ENCODE peak calls at places on chromosomes 5 and 9, in nine cellular contexts. B, Z, C, F, E, O, H, A and N are unnamed samples.

GRCh38 chr9:34612788-34613390 is 992 bp upstream of the RPP25L start:
- DNase-seq in B (peak; percentile 74), Z (peak; percentile 79), C (peak; percentile 82), F (peak; percentile 59), E (peak; percentile 74), O (peak; percentile 54), H (peak; percentile 90), A (peak; percentile 78), N (peak; percentile 88)

GRCh38 chr9:108103294-108103693 is 613.7 kb upstream of the KLF4 start:
- DNase-seq in B (no peak), Z (no peak), C (no peak), F (no peak), E (no peak), O (peak; percentile 85), H (no peak), A (no peak), N (no peak)

GRCh38 chr5:96302174-96302738 is 130.8 kb downstream of the PCSK1 start:
- DNase-seq in B (no peak), Z (no peak), C (no peak), F (no peak), E (no peak), O (no peak), H (no peak), A (peak; percentile 11), N (no peak)

GRCh38 chr9:98056403-98057094 is at the start of gene NANS:
- DNase-seq in B (peak; percentile 97), Z (peak; percentile 89), C (peak; percentile 89), F (peak; percentile 93), E (peak; percentile 89), O (peak; percentile 95), H (peak; percentile 85), A (peak; percentile 90), N (peak; percentile 99)

GRCh38 chr5:149341846-149342245 is 3.5 kb upstream of the GRPEL2 start:
- DNase-seq in B (no peak), Z (no peak), C (no peak), F (no peak), E (no peak), O (no peak), H (no peak), A (no peak), N (no peak)

GRCh38 chr5:55232985-55233928 is at the start of gene CCNO:
- DNase-seq in B (peak; percentile 71), Z (peak; percentile 88), C (peak; percentile 89), F (peak; percentile 45), E (peak; percentile 84), O (peak; percentile 78), H (peak; percentile 50), A (peak; percentile 5), N (peak; percentile 92)

GRCh38 chr5:151745071-151745705 is 13.2 kb downstream of the ATOX1 start:
- DNase-seq in B (peak; percentile 61), Z (peak; percentile 92), C (no peak), F (no peak), E (peak; percentile 99), O (peak; percentile 90), H (no peak), A (peak; percentile 35), N (peak; percentile 74)

GRCh38 chr9:90095682-90096081 is 490.9 kb downstream of the GADD45G start:
- DNase-seq in B (no peak), Z (no peak), C (peak; percentile 72), F (peak; percentile 96), E (no peak), O (no peak), H (peak; percentile 77), A (peak; percentile 4), N (no peak)

GRCh38 chr5:143033535-143034260 is 263.5 kb downstream of the ARHGAP26 start:
- DNase-seq in B (no peak), Z (no peak), C (no peak), F (no peak), E (peak; percentile 90), O (peak; percentile 98), H (no peak), A (no peak), N (peak; percentile 75)

GRCh38 chr9:115847245-115847644 is 306.3 kb upstream of the PAPPA start:
- DNase-seq in B (no peak), Z (no peak), C (no peak), F (no peak), E (peak; percentile 38), O (peak; percentile 72), H (no peak), A (no peak), N (peak; percentile 57)

GRCh38 chr5:172722309-172722815 is 48.6 kb downstream of the DUSP1 start:
- DNase-seq in B (no peak), Z (no peak), C (no peak), F (no peak), E (no peak), O (no peak), H (no peak), A (no peak), N (no peak)

GRCh38 chr5:57386958-57387357 is 95.7 kb downstream of the ACTBL2 start:
- DNase-seq in B (no peak), Z (no peak), C (no peak), F (no peak), E (no peak), O (peak; percentile 72), H (no peak), A (no peak), N (peak; percentile 52)

GRCh38 chr5:172162348-172162747 is 25.7 kb downstream of the STK10 start:
- DNase-seq in B (no peak), Z (no peak), C (no peak), F (no peak), E (peak; percentile 28), O (peak; percentile 42), H (no peak), A (no peak), N (no peak)

GRCh38 chr9:21803674-21804048 is 1.2 kb downstream of the MTAP start:
- DNase-seq in B (no peak), Z (no peak), C (no peak), F (no peak), E (no peak), O (peak; percentile 57), H (no peak), A (no peak), N (no peak)

GRCh38 chr9:96051423-96051822 is 175.9 kb downstream of the ERCC6L2 start:
- DNase-seq in B (no peak), Z (no peak), C (no peak), F (no peak), E (no peak), O (no peak), H (no peak), A (no peak), N (no peak)

GRCh38 chr9:135131488-135131887 is 44.0 kb downstream of the OLFM1 start:
- DNase-seq in B (no peak), Z (no peak), C (no peak), F (no peak), E (no peak), O (no peak), H (no peak), A (no peak), N (no peak)